ENCODE peak calls at places on chromosome 18, in four cellular contexts. Z is A549, S is HepG2, N is K562. D is an unnamed sample.

GRCh38 chr18:79720359-79720733 is 40.7 kb downstream of the CTDP1 start:
- DNase-seq in Z (peak; percentile 10), S (no peak), N (no peak), D (peak; percentile 17)

GRCh38 chr18:7904529-7904928 is 337.4 kb downstream of the PTPRM start:
- DNase-seq in Z (peak; percentile 70), S (no peak), N (no peak), D (no peak)

GRCh38 chr18:5286525-5286924 is 9.0 kb downstream of the ZBTB14 start:
- DNase-seq in Z (no peak), S (no peak), N (no peak), D (no peak)

GRCh38 chr18:37322497-37323035 is 243.0 kb downstream of the CELF4 start:
- DNase-seq in Z (peak; percentile 19), S (peak; percentile 31), N (peak; percentile 78), D (peak; percentile 38)

GRCh38 chr18:3246636-3247242 is 862 bp upstream of the MYL12A start:
- DNase-seq in Z (no peak), S (no peak), N (peak; percentile 79), D (no peak)

GRCh38 chr18:52615321-52615720 is 275.3 kb downstream of the DCC start:
- DNase-seq in Z (no peak), S (no peak), N (no peak), D (no peak)

GRCh38 chr18:48230459-48231113 is 178.6 kb downstream of the ZBTB7C start:
- DNase-seq in Z (peak; percentile 66), S (peak; percentile 57), N (peak; percentile 38), D (peak; percentile 78)

GRCh38 chr18:32276896-32277295 is 87.1 kb downstream of the MEP1B start:
- DNase-seq in Z (no peak), S (no peak), N (no peak), D (no peak)

GRCh38 chr18:2889761-2890192 is 43.0 kb downstream of the EMILIN2 start:
- DNase-seq in Z (no peak), S (peak; percentile 33), N (no peak), D (no peak)

GRCh38 chr18:23870963-23871362 is 143.6 kb upstream of the TTC39C start:
- DNase-seq in Z (no peak), S (no peak), N (no peak), D (no peak)

GRCh38 chr18:68735498-68736343 is 20.8 kb upstream of the TMX3 start:
- DNase-seq in Z (peak; percentile 30), S (peak; percentile 28), N (peak; percentile 23), D (peak; percentile 56)

GRCh38 chr18:36297419-36298112 is at the start of gene FHOD3:
- DNase-seq in Z (peak; percentile 26), S (no peak), N (peak; percentile 90), D (no peak)

GRCh38 chr18:11246883-11247282 is 97.5 kb upstream of the PIEZO2 start:
- DNase-seq in Z (no peak), S (no peak), N (no peak), D (no peak)

GRCh38 chr18:31575515-31576246 is 16.0 kb upstream of the TTR start:
- DNase-seq in Z (no peak), S (no peak), N (no peak), D (no peak)

GRCh38 chr18:3910507-3910906 is 460.5 kb downstream of the TGIF1 start:
- DNase-seq in Z (no peak), S (no peak), N (no peak), D (no peak)

GRCh38 chr18:2139676-2140075 is 431.6 kb downstream of the METTL4 start:
- DNase-seq in Z (no peak), S (no peak), N (no peak), D (no peak)

GRCh38 chr18:61201516-61201915 is 131.7 kb upstream of the CDH20 start:
- DNase-seq in Z (no peak), S (no peak), N (no peak), D (no peak)

DNA sequence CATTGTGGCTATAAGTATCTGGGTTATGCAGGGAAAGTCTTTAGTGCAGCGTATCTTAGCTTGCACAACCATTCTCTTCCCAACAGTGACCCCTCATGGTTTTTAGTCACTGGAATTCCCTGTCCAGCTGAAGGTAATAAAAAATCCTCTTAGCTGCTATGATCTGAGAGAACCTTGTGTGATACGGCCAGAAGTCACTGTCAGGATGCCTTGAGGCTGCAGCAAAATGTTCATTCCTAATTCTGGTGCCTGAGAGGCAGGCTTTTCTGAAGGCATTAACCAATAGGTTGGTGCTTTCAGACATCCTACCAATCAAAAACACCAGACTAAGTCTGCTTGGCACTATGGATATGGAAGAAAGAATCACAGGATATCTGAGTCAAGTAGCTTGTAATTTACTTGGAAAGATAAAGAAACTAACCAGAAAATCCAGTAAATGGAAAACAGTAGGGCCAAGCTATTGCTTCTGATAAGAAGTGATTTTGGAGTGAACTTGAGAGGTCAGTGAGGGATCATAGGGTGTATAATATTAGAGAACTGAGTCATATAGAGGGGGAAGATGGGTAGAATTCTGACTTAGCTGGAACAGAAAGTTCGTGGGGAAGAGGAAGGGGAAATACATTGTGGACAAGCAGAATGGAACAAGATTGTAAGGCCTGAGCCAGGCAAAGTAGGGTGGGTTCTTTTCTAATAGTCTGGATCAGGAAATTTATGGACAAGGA is 89.0 kb upstream of the SLC14A2 start:
- DNase-seq in Z (no peak), S (no peak), N (no peak), D (no peak)
- TF ChIP-seq CTCF in Z (no peak), S (no peak), N (no peak), D (no peak)

DNA sequence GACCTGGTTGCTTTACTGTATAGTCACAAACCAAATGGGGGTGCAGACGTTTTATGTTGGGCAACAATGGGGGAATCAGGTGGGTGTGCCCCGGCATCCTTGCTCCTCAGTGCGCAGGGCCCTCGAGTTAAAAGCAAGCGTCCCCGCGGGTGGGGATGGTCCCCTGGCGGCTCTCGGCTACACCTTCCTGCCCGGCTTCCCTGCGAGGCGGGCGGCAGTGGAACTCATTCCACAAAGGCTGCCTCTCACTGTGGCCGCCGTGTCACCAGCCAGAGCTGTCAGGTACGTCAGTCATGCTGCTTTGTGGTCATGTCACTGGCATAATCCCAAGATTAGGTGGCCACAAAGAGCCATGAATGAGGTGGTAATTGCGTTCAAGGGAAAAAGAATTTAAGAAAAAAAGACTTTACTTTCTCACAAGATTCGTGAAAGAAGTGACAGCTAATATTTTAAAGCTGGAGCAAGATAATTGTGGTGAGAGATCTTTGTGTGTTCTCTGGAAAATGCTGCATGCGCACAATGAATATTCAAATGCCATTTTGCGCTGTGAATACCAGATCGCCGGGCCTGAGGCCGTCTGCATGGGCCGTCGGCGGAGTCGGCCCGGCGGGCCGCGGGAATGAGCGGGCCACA is 82.4 kb upstream of the LDLRAD4 start:
- DNase-seq in Z (no peak), S (no peak), N (peak; percentile 3), D (peak; percentile 40)
- H3K4me3 ChIP-seq in Z (no peak overlapping the region), S (peak overlapping the region; percentile 88), N (no peak overlapping the region), D (peak overlapping the region; percentile 84)

GRCh38 chr18:62834715-62835114 is 119.4 kb downstream of the PHLPP1 start:
- DNase-seq in Z (no peak), S (no peak), N (no peak), D (no peak)

GRCh38 chr18:62829936-62830335 is 114.6 kb downstream of the PHLPP1 start:
- DNase-seq in Z (no peak), S (no peak), N (peak; percentile 17), D (no peak)

GRCh38 chr18:62828852-62829251 is 113.5 kb downstream of the PHLPP1 start:
- DNase-seq in Z (no peak), S (no peak), N (no peak), D (no peak)

GRCh38 chr18:62833494-62833893 is 118.2 kb downstream of the PHLPP1 start:
- DNase-seq in Z (no peak), S (no peak), N (no peak), D (no peak)

GRCh38 chr18:62832282-62832681 is 116.9 kb downstream of the PHLPP1 start:
- DNase-seq in Z (no peak), S (no peak), N (no peak), D (peak; percentile 19)
- TF ChIP-seq MYC in Z (no peak), S (no peak), N (no peak), D (no peak)

GRCh38 chr18:75691483-75691882 is 264.0 kb upstream of the SMIM21 start:
- DNase-seq in Z (no peak), S (no peak), N (no peak), D (no peak)
- TF ChIP-seq CTCF in Z (no peak), S (no peak), N (no peak), D (no peak)